ENCODE peak calls at places on chromosomes 16 and 17, in six cellular contexts. S is sciatic nerve; T is activated T-cell treated with anti-CD3 and anti-CD28 coated beads, Interleukin-2, amount 50 U/mL, for 72 hours; B is nucleus accumbens; U is tibial artery; J is activated gamma-delta T cell treated with anti-CD3 and anti-CD28 coated beads, Interleukin-2, amount 50 U/mL, for 16 hours. F is an unnamed sample.

GRCh38 chr17:82101767-82102679 is 4.0 kb upstream of the FASN start:
- DNase-seq in J (no peak), T (no peak), B (no peak), U (no peak), S (no peak), F (peak; percentile 29)

GRCh38 chr16:86751081-86752030 is 173.0 kb downstream of the FOXL1 start:
- DNase-seq in J (no peak), T (no peak), S (no peak), B (no peak), U (peak; percentile 78), F (no peak)

GRCh38 chr16:69500496-69500895 is 65.3 kb upstream of the NFAT5 start:
- DNase-seq in J (no peak), U (no peak), T (no peak), S (no peak), B (no peak), F (no peak)

GRCh38 chr17:31535581-31535981 is 144.1 kb downstream of the RAB11FIP4 start:
- DNase-seq in T (peak; percentile 33), S (no peak), B (no peak), J (no peak), U (no peak), F (no peak)

GRCh38 chr16:20001856-20002707 is 71.6 kb downstream of the GPR139 start:
- DNase-seq in U (no peak), B (no peak), S (no peak), J (no peak), T (no peak), F (no peak)

GRCh38 chr16:20383106-20384029 is 21.2 kb downstream of the PDILT start:
- DNase-seq in S (no peak), B (peak; percentile 5), U (no peak), T (peak; percentile 59), J (no peak), F (peak; percentile 64)

GRCh38 chr16:82384017-82384416 is 214.0 kb upstream of the MPHOSPH6 start:
- DNase-seq in U (no peak), J (no peak), S (no peak), T (no peak), B (no peak), F (no peak)

GRCh38 chr16:50537533-50538290 is 10.5 kb upstream of the NKD1 start:
- DNase-seq in U (no peak), S (peak; percentile 6), T (no peak), J (no peak), B (no peak), F (no peak)

GRCh38 chr16:31427441-31428276 is 501 bp downstream of the COX6A2 start:
- DNase-seq in S (peak; percentile 77), B (peak; percentile 15), T (peak; percentile 77), J (peak; percentile 62), U (peak; percentile 62), F (no peak)

GRCh38 chr17:22203208-22203715 is 510.9 kb downstream of the KCNJ18 start:
- DNase-seq in S (no peak), T (no peak), B (no peak), J (no peak), U (no peak), F (no peak)

GRCh38 chr17:77615672-77616242 is 342.7 kb upstream of the TNRC6C start:
- DNase-seq in B (no peak), S (no peak), T (no peak), J (no peak), U (no peak), F (no peak)

F was measured in hypothalamus.